ENCODE peak calls at places on chromosomes 7 and 10, in four cellular contexts. One of them, this sample, is unnamed.

GRCh38 chr7:4724648-4725013 is 42.5 kb downstream of the FOXK1 start:
- DNase-seq in psoas muscle: no peak
- DNase-seq in A673: peak; percentile 50
- DNase-seq in left ventricle myocardium inferior: no peak
- DNase-seq in this sample: peak; percentile 39

GRCh38 chr7:105521027-105521730 is 892 bp downstream of the PUS7 start:
- DNase-seq in psoas muscle: peak; percentile 77
- DNase-seq in A673: peak; percentile 80
- DNase-seq in left ventricle myocardium inferior: peak; percentile 67
- DNase-seq in this sample: peak; percentile 48

GRCh38 chr7:16465469-16466086 is at the start of gene SOSTDC1:
- DNase-seq in psoas muscle: no peak
- DNase-seq in A673: no peak
- DNase-seq in left ventricle myocardium inferior: no peak
- DNase-seq in this sample: peak; percentile 13

GRCh38 chr10:97499561-97500296 is 1.0 kb downstream of the UBTD1 start:
- DNase-seq in psoas muscle: peak; percentile 90
- DNase-seq in A673: peak; percentile 33
- DNase-seq in left ventricle myocardium inferior: peak; percentile 82
- DNase-seq in this sample: peak; percentile 70

GRCh38 chr10:106716375-106716774 is 448.1 kb downstream of the SORCS1 start:
- DNase-seq in psoas muscle: no peak
- DNase-seq in A673: no peak
- DNase-seq in left ventricle myocardium inferior: no peak
- DNase-seq in this sample: no peak

GRCh38 chr10:91537614-91538383 is 95.1 kb downstream of the PPP1R3C start:
- DNase-seq in psoas muscle: no peak
- DNase-seq in A673: no peak
- DNase-seq in left ventricle myocardium inferior: no peak
- DNase-seq in this sample: no peak

GRCh38 chr10:119341236-119342016 is 134.1 kb downstream of the GRK5 start:
- DNase-seq in psoas muscle: peak; percentile 40
- DNase-seq in A673: no peak
- DNase-seq in left ventricle myocardium inferior: peak; percentile 47
- DNase-seq in this sample: peak; percentile 61

GRCh38 chr10:81026597-81026996 is 488.9 kb downstream of the SH2D4B start:
- DNase-seq in psoas muscle: no peak
- DNase-seq in A673: peak; percentile 2
- DNase-seq in left ventricle myocardium inferior: no peak
- DNase-seq in this sample: no peak

GRCh38 chr10:96271017-96271815 is at the start of gene BLNK:
- DNase-seq in psoas muscle: peak; percentile 82
- DNase-seq in A673: no peak
- DNase-seq in left ventricle myocardium inferior: peak; percentile 39
- DNase-seq in this sample: peak; percentile 47

GRCh38 chr7:727104-727805 is at the start of gene PRKAR1B:
- DNase-seq in psoas muscle: no peak
- DNase-seq in A673: peak; percentile 27
- DNase-seq in left ventricle myocardium inferior: no peak
- DNase-seq in this sample: no peak

GRCh38 chr10:114487815-114488536 is 83.7 kb upstream of the AFAP1L2 start:
- DNase-seq in psoas muscle: no peak
- DNase-seq in A673: no peak
- DNase-seq in left ventricle myocardium inferior: no peak
- DNase-seq in this sample: no peak

GRCh38 chr10:114869500-114869899 is 47.9 kb downstream of the FHIP2A start:
- DNase-seq in psoas muscle: no peak
- DNase-seq in A673: peak; percentile 44
- DNase-seq in left ventricle myocardium inferior: no peak
- DNase-seq in this sample: peak; percentile 89

GRCh38 chr7:17429579-17429978 is 131.1 kb downstream of the AHR start:
- DNase-seq in psoas muscle: no peak
- DNase-seq in A673: no peak
- DNase-seq in left ventricle myocardium inferior: no peak
- DNase-seq in this sample: no peak

GRCh38 chr7:99752354-99752753 is 17.4 kb upstream of the CYP3A7 start:
- DNase-seq in psoas muscle: peak; percentile 52
- DNase-seq in A673: no peak
- DNase-seq in left ventricle myocardium inferior: no peak
- DNase-seq in this sample: no peak

GRCh38 chr7:9978111-9979064 is 995.3 kb upstream of the PHF14 start:
- DNase-seq in psoas muscle: no peak
- DNase-seq in A673: no peak
- DNase-seq in left ventricle myocardium inferior: no peak
- DNase-seq in this sample: no peak

GRCh38 chr10:117926491-117926890 is 120.2 kb downstream of the RAB11FIP2 start:
- DNase-seq in psoas muscle: no peak
- DNase-seq in A673: peak; percentile 39
- DNase-seq in left ventricle myocardium inferior: no peak
- DNase-seq in this sample: no peak

GRCh38 chr7:832292-832967 is at the start of gene SUN1:
- DNase-seq in psoas muscle: no peak
- DNase-seq in A673: no peak
- DNase-seq in left ventricle myocardium inferior: no peak
- DNase-seq in this sample: peak; percentile 59

GRCh38 chr10:61837748-61838055 is 63.8 kb upstream of the ARID5B start:
- DNase-seq in psoas muscle: no peak
- DNase-seq in A673: peak; percentile 61
- DNase-seq in left ventricle myocardium inferior: no peak
- DNase-seq in this sample: peak; percentile 13

GRCh38 chr7:130883928-130884327 is 149.9 kb upstream of the KLF14 start:
- DNase-seq in psoas muscle: no peak
- DNase-seq in A673: no peak
- DNase-seq in left ventricle myocardium inferior: no peak
- DNase-seq in this sample: no peak

GRCh38 chr10:132554053-132554990 is 16.7 kb downstream of the INPP5A start:
- DNase-seq in psoas muscle: no peak
- DNase-seq in A673: no peak
- DNase-seq in left ventricle myocardium inferior: no peak
- DNase-seq in this sample: no peak

GRCh38 chr7:46948776-46949175 is 633.1 kb downstream of the TNS3 start:
- DNase-seq in psoas muscle: no peak
- DNase-seq in A673: no peak
- DNase-seq in left ventricle myocardium inferior: no peak
- DNase-seq in this sample: no peak

GRCh38 chr10:93991596-93992284 is 2.0 kb upstream of the PLCE1 start:
- DNase-seq in psoas muscle: peak; percentile 66
- DNase-seq in A673: peak; percentile 40
- DNase-seq in left ventricle myocardium inferior: peak; percentile 61
- DNase-seq in this sample: peak; percentile 83

GRCh38 chr10:49752584-49752983 is 9.5 kb downstream of the OGDHL start:
- DNase-seq in psoas muscle: no peak
- DNase-seq in A673: no peak
- DNase-seq in left ventricle myocardium inferior: no peak
- DNase-seq in this sample: no peak

GRCh38 chr10:615583-616152 is 73.8 kb downstream of the DIP2C start:
- DNase-seq in psoas muscle: no peak
- DNase-seq in A673: no peak
- DNase-seq in left ventricle myocardium inferior: no peak
- DNase-seq in this sample: peak; percentile 57

GRCh38 chr7:939843-940242 is 14.6 kb downstream of the ADAP1 start:
- DNase-seq in psoas muscle: no peak
- DNase-seq in A673: no peak
- DNase-seq in left ventricle myocardium inferior: no peak
- DNase-seq in this sample: no peak

GRCh38 chr10:34124522-34125035 is 690.5 kb downstream of the PARD3 start:
- DNase-seq in psoas muscle: no peak
- DNase-seq in A673: peak; percentile 57
- DNase-seq in left ventricle myocardium inferior: no peak
- DNase-seq in this sample: peak; percentile 49

GRCh38 chr10:10131984-10132383 is 885.7 kb upstream of the CELF2 start:
- DNase-seq in psoas muscle: no peak
- DNase-seq in A673: no peak
- DNase-seq in left ventricle myocardium inferior: no peak
- DNase-seq in this sample: peak; percentile 2

GRCh38 chr10:36253731-36254130 is 611.6 kb upstream of the FZD8 start:
- DNase-seq in psoas muscle: no peak
- DNase-seq in A673: no peak
- DNase-seq in left ventricle myocardium inferior: no peak
- DNase-seq in this sample: no peak

DNA sequence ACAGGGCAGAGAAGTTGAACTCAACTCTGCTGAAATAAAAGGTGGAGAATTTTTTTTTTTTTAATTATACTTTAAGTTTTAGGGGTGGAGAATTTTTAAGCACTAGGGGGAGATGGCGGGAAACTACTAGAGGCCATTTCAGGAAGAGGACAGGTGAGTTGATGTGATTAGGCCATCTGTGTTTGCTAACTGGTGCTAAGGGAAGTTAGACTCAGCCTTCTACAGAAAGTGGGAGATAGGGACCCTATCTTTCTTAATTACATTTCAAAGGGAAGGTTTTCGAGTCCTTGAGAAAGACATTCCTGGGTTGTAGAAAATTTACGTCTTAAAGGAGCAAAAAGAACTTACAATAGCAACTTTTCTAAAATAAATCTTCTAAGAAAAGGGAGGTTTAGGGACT is 124.8 kb downstream of the LHFPL3 start:
- DNase-seq in psoas muscle: no peak
- DNase-seq in A673: no peak
- DNase-seq in left ventricle myocardium inferior: no peak
- DNase-seq in this sample: no peak
- TF ChIP-seq CTCF in psoas muscle: no peak
- TF ChIP-seq CTCF in A673: no peak
- TF ChIP-seq CTCF in left ventricle myocardium inferior: no peak
- TF ChIP-seq CTCF in this sample: no peak

GRCh38 chr10:99973190-99973589 is 36.6 kb downstream of the DNMBP start:
- DNase-seq in psoas muscle: no peak
- DNase-seq in A673: no peak
- DNase-seq in left ventricle myocardium inferior: no peak
- DNase-seq in this sample: no peak
- TF ChIP-seq CTCF in psoas muscle: peak; percentile 17
- TF ChIP-seq CTCF in A673: peak; percentile 56
- TF ChIP-seq CTCF in left ventricle myocardium inferior: peak; percentile 35
- TF ChIP-seq CTCF in this sample: peak; percentile 39

GRCh38 chr7:102390697-102391484 is 5.3 kb upstream of the PRKRIP1 start:
- DNase-seq in psoas muscle: peak; percentile 92
- DNase-seq in A673: peak; percentile 81
- DNase-seq in left ventricle myocardium inferior: peak; percentile 77
- DNase-seq in this sample: peak; percentile 75
- TF ChIP-seq CTCF in psoas muscle: peak; percentile 96
- TF ChIP-seq CTCF in A673: peak; percentile 89
- TF ChIP-seq CTCF in left ventricle myocardium inferior: peak; percentile 95
- TF ChIP-seq CTCF in this sample: peak; percentile 89

GRCh38 chr7:135509839-135510602 is at the start of gene CNOT4:
- DNase-seq in psoas muscle: peak; percentile 98
- DNase-seq in A673: peak; percentile 99
- DNase-seq in left ventricle myocardium inferior: peak; percentile 97
- DNase-seq in this sample: peak; percentile 92

GRCh38 chr7:135512135-135512887 is 2.4 kb upstream of the CNOT4 start:
- DNase-seq in psoas muscle: no peak
- DNase-seq in A673: peak; percentile 81
- DNase-seq in left ventricle myocardium inferior: no peak
- DNase-seq in this sample: peak; percentile 65

GRCh38 chr7:135509589-135509838 is 388 bp downstream of the CNOT4 start:
- DNase-seq in psoas muscle: no peak
- DNase-seq in A673: no peak
- DNase-seq in left ventricle myocardium inferior: no peak
- DNase-seq in this sample: no peak

GRCh38 chr7:135508853-135509588 is 881 bp downstream of the CNOT4 start:
- DNase-seq in psoas muscle: no peak
- DNase-seq in A673: peak; percentile 42
- DNase-seq in left ventricle myocardium inferior: no peak
- DNase-seq in this sample: peak; percentile 23

DNA sequence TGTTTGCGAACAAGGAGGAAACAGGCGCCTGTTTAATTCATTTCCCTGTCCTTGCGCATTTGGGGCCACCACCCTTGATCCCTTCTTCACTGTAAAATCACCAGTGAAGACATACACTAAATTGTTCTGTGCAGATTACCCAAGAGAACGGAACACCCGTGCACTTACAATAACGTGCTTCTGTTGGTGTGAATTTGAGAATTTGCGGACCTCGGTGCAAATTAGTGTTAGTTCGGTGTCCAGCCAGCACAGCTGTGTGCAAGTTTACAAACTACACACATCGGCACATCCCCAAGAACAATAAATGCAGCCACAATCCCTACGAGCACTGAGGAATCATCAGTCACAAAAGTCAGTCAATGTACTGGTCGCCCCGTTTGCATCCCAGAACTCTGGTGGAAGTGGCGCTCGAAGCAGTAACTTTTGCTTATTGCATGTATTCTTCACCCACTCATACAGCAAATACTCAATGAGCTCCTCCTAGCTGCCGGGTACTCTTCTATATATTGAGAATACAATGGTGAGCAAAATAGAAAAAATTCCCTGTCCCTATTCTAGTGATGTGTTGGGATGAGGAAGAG is 791 bp upstream of the CNOT4 start:
- DNase-seq in psoas muscle: no peak
- DNase-seq in A673: peak; percentile 42
- DNase-seq in left ventricle myocardium inferior: no peak
- DNase-seq in this sample: peak; percentile 44
- TF ChIP-seq CTCF in psoas muscle: no peak
- TF ChIP-seq CTCF in A673: peak; percentile 30
- TF ChIP-seq CTCF in left ventricle myocardium inferior: peak; percentile 19
- TF ChIP-seq CTCF in this sample: peak; percentile 40

GRCh38 chr7:2841907-2842306 is 2.2 kb downstream of the GNA12 start:
- DNase-seq in psoas muscle: no peak
- DNase-seq in A673: no peak
- DNase-seq in left ventricle myocardium inferior: no peak
- DNase-seq in this sample: no peak

GRCh38 chr7:2840458-2840857 is 3.6 kb downstream of the GNA12 start:
- DNase-seq in psoas muscle: no peak
- DNase-seq in A673: no peak
- DNase-seq in left ventricle myocardium inferior: no peak
- DNase-seq in this sample: no peak

GRCh38 chr7:2837476-2837875 is 6.6 kb downstream of the GNA12 start:
- DNase-seq in psoas muscle: no peak
- DNase-seq in A673: peak; percentile 26
- DNase-seq in left ventricle myocardium inferior: no peak
- DNase-seq in this sample: peak; percentile 20

GRCh38 chr7:2838451-2838850 is 5.7 kb downstream of the GNA12 start:
- DNase-seq in psoas muscle: no peak
- DNase-seq in A673: no peak
- DNase-seq in left ventricle myocardium inferior: no peak
- DNase-seq in this sample: no peak

DNA sequence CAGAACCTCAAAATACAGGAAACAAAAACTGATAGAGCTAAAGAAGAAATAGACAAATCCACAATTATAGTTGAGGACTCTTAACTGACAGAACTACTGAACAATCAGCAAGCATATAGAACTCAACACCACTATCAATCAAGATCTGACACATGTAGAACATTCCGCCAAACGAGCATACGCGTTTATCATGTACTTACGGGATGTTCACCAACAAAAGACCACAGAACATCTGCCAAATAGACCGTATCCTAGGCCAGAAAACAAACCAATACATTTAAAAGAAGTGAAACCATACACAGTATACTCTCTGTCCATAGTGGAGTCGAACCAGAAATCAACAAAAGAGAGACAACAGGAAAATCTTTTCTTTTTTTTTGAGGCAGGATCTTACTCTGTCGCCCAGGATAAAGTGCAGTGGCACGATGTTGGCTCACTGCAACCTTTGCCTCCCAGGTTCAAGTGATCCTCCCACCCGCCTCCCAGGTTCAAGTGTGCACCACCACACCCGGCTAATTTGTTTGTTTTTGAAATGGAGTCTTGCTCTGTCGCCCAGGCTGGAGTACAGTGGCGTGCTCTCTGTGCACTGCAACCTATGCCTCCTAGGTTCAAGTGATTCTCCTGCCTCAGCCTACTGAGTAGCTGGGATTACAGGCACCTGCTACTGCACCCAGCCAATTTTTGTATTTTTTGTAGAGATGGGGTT is 5.1 kb downstream of the GNA12 start:
- DNase-seq in psoas muscle: no peak
- DNase-seq in A673: no peak
- DNase-seq in left ventricle myocardium inferior: no peak
- DNase-seq in this sample: no peak
- TF ChIP-seq CTCF in psoas muscle: no peak
- TF ChIP-seq CTCF in A673: no peak
- TF ChIP-seq CTCF in left ventricle myocardium inferior: no peak
- TF ChIP-seq CTCF in this sample: no peak